ENCODE peak calls at places on chromosome 10, in five cellular contexts. K is fibroblast of lung, L is testis, A is fibroblast of pulmonary artery, N is kidney epithelial cell. Z is an unnamed sample.

GRCh38 chr10:129970404-129971364 is 6.6 kb upstream of the EBF3 start:
- DNase-seq in K (no peak), L (no peak), A (no peak), N (no peak), Z (no peak)

GRCh38 chr10:43671659-43672555 is 23.2 kb upstream of the ZNF32 start:
- DNase-seq in K (peak), L (peak), A (peak), N (no peak), Z (no peak)

GRCh38 chr10:67976292-67977245 is 92.1 kb downstream of the SIRT1 start:
- DNase-seq in K (peak), L (peak), A (no peak), N (no peak), Z (no peak)

GRCh38 chr10:32139223-32140073 is 83.2 kb upstream of the KIF5B start:
- DNase-seq in K (peak), L (peak), A (peak), N (peak), Z (no peak)

GRCh38 chr10:70052462-70053211 is at the start of gene MACROH2A2:
- DNase-seq in K (peak), L (peak), A (peak), N (peak), Z (peak)

GRCh38 chr10:19347592-19347991 is 299.0 kb downstream of the MALRD1 start:
- DNase-seq in K (no peak), L (no peak), A (no peak), N (no peak), Z (no peak)

GRCh38 chr10:76397210-76397881 is 965.9 kb downstream of the LRMDA start:
- DNase-seq in K (peak), L (peak), A (peak), N (no peak), Z (no peak)

GRCh38 chr10:88064608-88065383 is 201.4 kb downstream of the PTEN start:
- DNase-seq in K (peak), L (peak), A (peak), N (no peak), Z (no peak)

GRCh38 chr10:61943699-61944444 is 42.4 kb downstream of the ARID5B start:
- DNase-seq in K (peak), L (no peak), A (peak), N (no peak), Z (no peak)

GRCh38 chr10:6213257-6213905 is 10.6 kb downstream of the PFKFB3 start:
- DNase-seq in K (peak), L (no peak), A (no peak), N (no peak), Z (no peak)

GRCh38 chr10:102645388-102645740 is 1.1 kb downstream of the TRIM8 start:
- DNase-seq in K (peak), L (peak), A (peak), N (no peak), Z (no peak)

GRCh38 chr10:36880898-36881297 is 244.5 kb upstream of the ANKRD30A start:
- DNase-seq in K (peak), L (no peak), A (peak), N (no peak), Z (no peak)

GRCh38 chr10:43409385-43410109 is 561 bp upstream of the HNRNPF start:
- DNase-seq in K (no peak), L (peak), A (no peak), N (no peak), Z (peak)

GRCh38 chr10:78438907-78439809 is 405.5 kb downstream of the RPS24 start:
- DNase-seq in K (no peak), L (no peak), A (no peak), N (no peak), Z (no peak)

GRCh38 chr10:50576245-50576815 is 47.4 kb downstream of the SGMS1 start:
- DNase-seq in K (no peak), L (peak), A (peak), N (no peak), Z (no peak)

GRCh38 chr10:100433253-100434240 is 29.3 kb upstream of the WNT8B start:
- DNase-seq in K (peak), L (peak), A (peak), N (peak), Z (peak)

GRCh38 chr10:72277340-72277995 is 3.7 kb downstream of the DDIT4 start:
- DNase-seq in K (no peak), L (no peak), A (no peak), N (no peak), Z (no peak)

GRCh38 chr10:8221481-8221880 is 167.0 kb downstream of the GATA3 start:
- DNase-seq in K (no peak), L (no peak), A (no peak), N (no peak), Z (no peak)

GRCh38 chr10:17161788-17162187 is 32.2 kb upstream of the CUBN start:
- DNase-seq in K (no peak), L (no peak), A (no peak), N (no peak), Z (no peak)

GRCh38 chr10:128095023-128095752 is 31.0 kb downstream of the MKI67 start:
- DNase-seq in K (no peak), L (no peak), A (no peak), N (no peak), Z (no peak)

GRCh38 chr10:3116508-3117100 is 49.3 kb downstream of the PFKP start:
- DNase-seq in K (no peak), L (no peak), A (no peak), N (no peak), Z (no peak)

GRCh38 chr10:71755179-71755879 is 18.0 kb downstream of the VSIR start:
- DNase-seq in K (no peak), L (no peak), A (no peak), N (no peak), Z (no peak)

GRCh38 chr10:118908487-118909280 is 120.8 kb upstream of the NANOS1 start:
- DNase-seq in K (no peak), L (no peak), A (no peak), N (no peak), Z (no peak)

GRCh38 chr10:506451-507354 is 182.8 kb downstream of the DIP2C start:
- DNase-seq in K (no peak), L (no peak), A (no peak), N (no peak), Z (no peak)

GRCh38 chr10:133269367-133269766 is 7.3 kb downstream of the ADAM8 start:
- DNase-seq in K (no peak), L (no peak), A (no peak), N (no peak), Z (no peak)

GRCh38 chr10:102280397-102281015 is 35.2 kb downstream of the GBF1 start:
- DNase-seq in K (peak), L (no peak), A (peak), N (no peak), Z (no peak)

GRCh38 chr10:78250313-78251040 is 216.8 kb downstream of the RPS24 start:
- DNase-seq in K (no peak), L (no peak), A (no peak), N (no peak), Z (no peak)

DNA sequence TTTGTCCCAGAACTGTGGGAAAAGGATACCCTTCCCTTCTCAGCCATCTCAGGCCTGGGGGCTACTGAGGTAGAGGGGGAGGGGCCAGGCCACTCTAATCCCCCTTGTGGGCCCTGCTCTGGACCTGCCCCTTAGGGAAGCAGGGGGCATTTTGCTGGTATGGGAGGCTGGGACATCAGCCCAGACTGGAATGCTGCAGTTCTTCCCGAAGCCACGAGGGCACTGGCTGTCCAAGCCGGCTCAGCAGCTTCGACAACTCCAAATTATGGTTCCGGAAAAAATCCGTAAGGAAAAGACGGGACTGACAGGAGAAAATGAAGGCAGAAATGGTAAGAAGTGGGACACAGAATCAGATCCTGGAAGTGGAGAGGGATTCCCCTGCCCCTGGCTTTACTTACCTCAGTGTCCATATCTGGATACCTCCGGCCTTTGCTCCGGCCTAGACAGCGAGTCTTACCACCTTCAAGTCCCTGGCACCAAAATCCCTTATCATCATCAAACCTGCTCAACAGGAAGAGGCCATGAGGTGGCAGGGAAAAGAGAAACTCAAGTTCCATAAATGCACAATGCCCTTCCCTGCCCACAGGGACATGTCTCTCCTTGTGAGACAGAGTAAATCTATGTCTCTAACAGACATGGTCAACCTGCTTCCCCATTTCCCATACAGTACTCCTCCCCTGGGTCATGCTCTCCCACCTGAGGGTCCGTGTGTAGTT is 9.0 kb downstream of the NDST2 start:
- DNase-seq in K (no peak), L (no peak), A (no peak), N (no peak), Z (no peak)
- TF ChIP-seq CTCF in K (peak), L (no peak), A (no peak), N (no peak), Z (no peak)

GRCh38 chr10:110190170-110190569 is 17.2 kb upstream of the MXI1 start:
- DNase-seq in K (no peak), L (no peak), A (no peak), N (no peak), Z (no peak)

GRCh38 chr10:110192552-110192951 is 14.9 kb upstream of the MXI1 start:
- DNase-seq in K (no peak), L (no peak), A (no peak), N (no peak), Z (no peak)
- TF ChIP-seq CTCF in K (no peak), L (no peak), A (no peak), N (peak), Z (no peak)

DNA sequence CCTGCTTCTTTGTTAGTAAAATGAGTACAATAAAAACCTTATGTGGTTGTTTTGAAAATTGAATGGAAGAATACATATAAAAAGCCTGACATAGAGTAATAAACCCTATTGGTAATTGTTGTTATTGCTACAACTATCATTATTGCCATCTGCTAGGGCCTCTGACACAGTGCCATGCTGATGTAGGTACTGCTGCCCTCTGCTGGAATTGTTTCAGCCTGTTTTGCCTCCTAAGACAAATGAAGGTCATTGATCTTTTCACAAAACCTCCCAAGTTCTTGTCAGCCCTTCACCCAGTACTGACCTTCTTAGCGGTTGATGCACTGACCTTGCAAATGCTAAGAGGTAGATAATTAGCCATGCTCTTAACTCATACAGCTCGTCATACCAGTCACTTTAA is 975.3 kb downstream of the SORCS1 start:
- DNase-seq in K (peak), L (peak), A (peak), N (no peak), Z (no peak)
- TF ChIP-seq CTCF in K (peak), L (peak), A (peak), N (peak), Z (no peak)

GRCh38 chr10:98795467-98795866 is 348.7 kb upstream of the HPS1 start:
- DNase-seq in K (no peak), L (no peak), A (no peak), N (no peak), Z (no peak)

GRCh38 chr10:98790817-98791216 is 344.1 kb upstream of the HPS1 start:
- DNase-seq in K (no peak), L (no peak), A (peak), N (no peak), Z (no peak)
- TF ChIP-seq CTCF in K (peak), L (peak), A (peak), N (peak), Z (peak)

GRCh38 chr10:14560274-14560673 is 214.4 kb downstream of the FAM107B start:
- DNase-seq in K (peak), L (no peak), A (peak), N (no peak), Z (no peak)
- TF ChIP-seq CTCF in K (no peak), L (no peak), A (peak), N (peak), Z (no peak)

Z was measured in mesothelial cell of epicardium.